ENCODE peak calls at places on chromosomes 3 and 15, in four cellular contexts. One of them, this sample, is unnamed.

GRCh38 chr15:63189955-63190691 is 717 bp downstream of the RAB8B start:
- DNase-seq in CD4-positive, alpha-beta memory T cell: no peak
- DNase-seq in heart left ventricle: no peak
- DNase-seq in brain microvascular endothelial cell: no peak
- DNase-seq in this sample: no peak

GRCh38 chr15:52071570-52071969 is 41.0 kb downstream of the BCL2L10 start:
- DNase-seq in heart left ventricle: no peak
- DNase-seq in brain microvascular endothelial cell: no peak
- DNase-seq in CD4-positive, alpha-beta memory T cell: no peak
- DNase-seq in this sample: no peak

GRCh38 chr3:52455283-52456168 is at the start of gene NISCH:
- DNase-seq in heart left ventricle: peak; percentile 92
- DNase-seq in brain microvascular endothelial cell: peak; percentile 47
- DNase-seq in CD4-positive, alpha-beta memory T cell: peak; percentile 98
- DNase-seq in this sample: peak; percentile 74

GRCh38 chr3:42499478-42499871 is 3.0 kb upstream of the VIPR1 start:
- DNase-seq in brain microvascular endothelial cell: no peak
- DNase-seq in CD4-positive, alpha-beta memory T cell: no peak
- DNase-seq in heart left ventricle: no peak
- DNase-seq in this sample: no peak

GRCh38 chr3:4613366-4613765 is 120.2 kb downstream of the ITPR1 start:
- DNase-seq in CD4-positive, alpha-beta memory T cell: no peak
- DNase-seq in brain microvascular endothelial cell: no peak
- DNase-seq in heart left ventricle: no peak
- DNase-seq in this sample: no peak

GRCh38 chr3:97613139-97613538 is 151.4 kb upstream of the ARL6 start:
- DNase-seq in CD4-positive, alpha-beta memory T cell: no peak
- DNase-seq in heart left ventricle: no peak
- DNase-seq in brain microvascular endothelial cell: no peak
- DNase-seq in this sample: no peak

GRCh38 chr15:67831363-67831762 is 6.1 kb downstream of the SKOR1 start:
- DNase-seq in CD4-positive, alpha-beta memory T cell: no peak
- DNase-seq in brain microvascular endothelial cell: no peak
- DNase-seq in heart left ventricle: no peak
- DNase-seq in this sample: no peak

GRCh38 chr3:197547618-197548017 is 8.2 kb downstream of the BDH1 start:
- DNase-seq in brain microvascular endothelial cell: no peak
- DNase-seq in CD4-positive, alpha-beta memory T cell: no peak
- DNase-seq in heart left ventricle: no peak
- DNase-seq in this sample: no peak

GRCh38 chr15:38769492-38769891 is 204.9 kb upstream of the RASGRP1 start:
- DNase-seq in heart left ventricle: no peak
- DNase-seq in CD4-positive, alpha-beta memory T cell: no peak
- DNase-seq in brain microvascular endothelial cell: no peak
- DNase-seq in this sample: no peak

GRCh38 chr15:37793851-37794250 is 140.6 kb upstream of the TMCO5A start:
- DNase-seq in CD4-positive, alpha-beta memory T cell: no peak
- DNase-seq in brain microvascular endothelial cell: no peak
- DNase-seq in heart left ventricle: no peak
- DNase-seq in this sample: peak; percentile 12

GRCh38 chr3:43855674-43856299 is 165.0 kb downstream of the ABHD5 start:
- DNase-seq in heart left ventricle: peak; percentile 52
- DNase-seq in brain microvascular endothelial cell: peak; percentile 48
- DNase-seq in CD4-positive, alpha-beta memory T cell: peak; percentile 14
- DNase-seq in this sample: peak; percentile 72

GRCh38 chr3:188546835-188547670 is 393.1 kb downstream of the LPP start:
- DNase-seq in heart left ventricle: no peak
- DNase-seq in brain microvascular endothelial cell: peak; percentile 37
- DNase-seq in CD4-positive, alpha-beta memory T cell: no peak
- DNase-seq in this sample: peak; percentile 19

GRCh38 chr3:157176108-157176507 is 16.2 kb upstream of the CCNL1 start:
- DNase-seq in heart left ventricle: no peak
- DNase-seq in brain microvascular endothelial cell: no peak
- DNase-seq in CD4-positive, alpha-beta memory T cell: no peak
- DNase-seq in this sample: no peak

GRCh38 chr15:31102374-31103342 is 1.1 kb upstream of the TRPM1 start:
- DNase-seq in CD4-positive, alpha-beta memory T cell: no peak
- DNase-seq in brain microvascular endothelial cell: no peak
- DNase-seq in heart left ventricle: no peak
- DNase-seq in this sample: no peak

GRCh38 chr3:165658027-165658426 is 179.2 kb downstream of the BCHE start:
- DNase-seq in brain microvascular endothelial cell: no peak
- DNase-seq in CD4-positive, alpha-beta memory T cell: no peak
- DNase-seq in heart left ventricle: no peak
- DNase-seq in this sample: no peak

GRCh38 chr3:41199866-41200668 is 762 bp downstream of the CTNNB1 start:
- DNase-seq in brain microvascular endothelial cell: no peak
- DNase-seq in CD4-positive, alpha-beta memory T cell: no peak
- DNase-seq in heart left ventricle: no peak
- DNase-seq in this sample: no peak

GRCh38 chr3:46977811-46978195 is 1.3 kb upstream of the CCDC12 start:
- DNase-seq in brain microvascular endothelial cell: no peak
- DNase-seq in heart left ventricle: no peak
- DNase-seq in CD4-positive, alpha-beta memory T cell: no peak
- DNase-seq in this sample: no peak
- H3K27ac ChIP-seq in brain microvascular endothelial cell: no peak overlapping the region
- H3K27ac ChIP-seq in heart left ventricle: no peak overlapping the region
- H3K27ac ChIP-seq in CD4-positive, alpha-beta memory T cell: no peak overlapping the region
- H3K27ac ChIP-seq in this sample: no peak overlapping the region

GRCh38 chr3:37992271-37993066 is 1.9 kb downstream of the VILL start:
- DNase-seq in CD4-positive, alpha-beta memory T cell: no peak
- DNase-seq in brain microvascular endothelial cell: no peak
- DNase-seq in heart left ventricle: no peak
- DNase-seq in this sample: no peak
- H3K4me3 ChIP-seq in CD4-positive, alpha-beta memory T cell: no peak overlapping the region
- H3K4me3 ChIP-seq in brain microvascular endothelial cell: no peak overlapping the region
- H3K4me3 ChIP-seq in heart left ventricle: no peak overlapping the region
- H3K4me3 ChIP-seq in this sample: no peak overlapping the region

GRCh38 chr3:127707777-127708438 is 35.2 kb downstream of the ABTB1 start:
- DNase-seq in CD4-positive, alpha-beta memory T cell: no peak
- DNase-seq in heart left ventricle: peak; percentile 68
- DNase-seq in brain microvascular endothelial cell: no peak
- DNase-seq in this sample: no peak

GRCh38 chr3:127710473-127710941 is 37.8 kb downstream of the ABTB1 start:
- DNase-seq in CD4-positive, alpha-beta memory T cell: no peak
- DNase-seq in brain microvascular endothelial cell: no peak
- DNase-seq in heart left ventricle: peak; percentile 17
- DNase-seq in this sample: no peak

GRCh38 chr3:127708837-127709236 is 36.1 kb downstream of the ABTB1 start:
- DNase-seq in brain microvascular endothelial cell: no peak
- DNase-seq in heart left ventricle: no peak
- DNase-seq in CD4-positive, alpha-beta memory T cell: no peak
- DNase-seq in this sample: no peak

GRCh38 chr3:127711021-127711420 is 38.3 kb downstream of the ABTB1 start:
- DNase-seq in heart left ventricle: peak; percentile 7
- DNase-seq in CD4-positive, alpha-beta memory T cell: no peak
- DNase-seq in brain microvascular endothelial cell: no peak
- DNase-seq in this sample: no peak

GRCh38 chr3:127709320-127710060 is 36.7 kb downstream of the ABTB1 start:
- DNase-seq in CD4-positive, alpha-beta memory T cell: no peak
- DNase-seq in heart left ventricle: peak; percentile 10
- DNase-seq in brain microvascular endothelial cell: no peak
- DNase-seq in this sample: no peak
- H3K27ac ChIP-seq in CD4-positive, alpha-beta memory T cell: no peak overlapping the region
- H3K27ac ChIP-seq in heart left ventricle: peak overlapping the region; percentile 78
- H3K27ac ChIP-seq in brain microvascular endothelial cell: no peak overlapping the region
- H3K27ac ChIP-seq in this sample: no peak overlapping the region

DNA sequence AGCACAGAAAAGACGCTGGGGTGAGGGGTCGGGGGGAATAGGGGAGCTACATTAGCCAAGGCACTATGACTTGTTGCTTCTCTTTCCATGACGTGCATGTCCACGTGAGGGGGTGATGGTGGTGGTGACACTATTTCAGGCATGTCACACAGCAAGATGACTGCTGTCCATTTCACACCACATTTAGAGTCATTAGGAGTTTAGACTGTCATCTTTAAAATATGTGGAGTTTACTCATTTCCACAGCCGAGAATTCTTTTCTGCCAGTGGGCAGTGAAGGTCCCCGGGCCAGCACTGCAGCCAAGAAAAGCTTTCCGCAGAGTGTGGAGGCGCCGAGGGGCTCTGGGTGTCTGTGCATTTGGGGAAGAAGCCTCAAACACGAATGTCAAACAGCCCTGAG is 954 bp upstream of the DGKG start:
- DNase-seq in heart left ventricle: no peak
- DNase-seq in brain microvascular endothelial cell: no peak
- DNase-seq in CD4-positive, alpha-beta memory T cell: no peak
- DNase-seq in this sample: no peak
- H3K4me3 ChIP-seq in heart left ventricle: no peak overlapping the region
- H3K4me3 ChIP-seq in brain microvascular endothelial cell: no peak overlapping the region
- H3K4me3 ChIP-seq in CD4-positive, alpha-beta memory T cell: no peak overlapping the region
- H3K4me3 ChIP-seq in this sample: no peak overlapping the region

DNA sequence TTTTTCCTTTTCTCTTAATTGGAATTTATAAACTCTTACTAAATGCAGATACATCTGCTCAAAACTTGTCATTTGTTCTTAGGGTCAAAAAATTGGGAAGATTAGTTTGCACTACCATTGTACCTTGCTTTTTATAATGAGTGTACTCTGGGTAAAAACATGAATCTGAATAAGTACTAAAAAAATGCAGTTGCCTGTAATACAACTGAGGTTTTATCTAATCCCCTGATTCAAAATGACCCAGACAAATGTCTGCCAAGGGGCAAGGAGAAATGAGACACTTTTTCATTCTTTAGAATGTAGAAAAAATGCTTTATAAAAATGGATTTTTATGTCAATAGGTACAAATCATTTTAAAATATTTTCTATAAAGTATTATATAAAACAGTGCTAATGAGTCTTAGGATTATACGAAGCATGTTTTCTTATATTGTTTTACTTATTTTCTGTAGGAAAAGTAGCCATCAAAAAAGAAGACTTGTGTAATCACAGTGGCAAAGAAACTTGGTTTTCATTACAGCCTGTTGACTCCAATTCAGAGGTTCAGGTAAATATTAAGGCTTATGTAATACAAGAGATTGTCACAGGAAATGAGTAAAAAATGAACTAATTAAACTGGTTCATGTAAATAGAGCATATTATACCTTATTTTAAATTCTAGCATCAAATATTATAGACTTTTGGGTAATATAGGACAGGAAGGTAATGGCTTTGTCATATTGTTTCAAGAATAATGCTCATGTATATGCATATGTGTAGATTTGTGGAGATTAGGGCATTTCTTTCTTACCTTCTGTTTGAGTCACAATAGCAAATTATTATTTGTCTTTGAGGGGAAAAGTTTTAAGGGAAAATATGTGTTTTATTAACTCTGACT is 42.7 kb downstream of the RASA2 start:
- DNase-seq in heart left ventricle: no peak
- DNase-seq in brain microvascular endothelial cell: no peak
- DNase-seq in CD4-positive, alpha-beta memory T cell: peak; percentile 30
- DNase-seq in this sample: peak; percentile 15
- H3K27ac ChIP-seq in heart left ventricle: peak overlapping the region; percentile 60
- H3K27ac ChIP-seq in brain microvascular endothelial cell: no peak overlapping the region
- H3K27ac ChIP-seq in CD4-positive, alpha-beta memory T cell: peak overlapping the region; percentile 37
- H3K27ac ChIP-seq in this sample: peak overlapping the region; percentile 74

DNA sequence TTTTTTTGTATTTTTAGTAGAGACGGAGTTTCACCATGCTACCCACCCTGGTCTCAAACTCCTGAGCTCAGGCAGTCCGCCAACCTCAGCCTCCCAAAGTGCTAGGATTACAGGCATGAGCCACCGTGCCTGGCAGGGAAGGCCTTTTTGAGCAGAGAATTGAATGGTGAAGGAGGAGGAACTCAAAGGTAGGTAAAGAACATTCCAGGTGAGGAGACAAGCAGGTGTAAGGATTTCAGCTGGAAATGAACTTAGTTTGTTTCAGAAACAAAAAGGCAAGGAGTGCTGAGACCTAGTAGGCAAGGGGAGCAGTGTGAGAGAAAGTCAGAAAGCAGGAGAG is 2.5 kb downstream of the TICRR start:
- DNase-seq in brain microvascular endothelial cell: no peak
- DNase-seq in heart left ventricle: no peak
- DNase-seq in CD4-positive, alpha-beta memory T cell: no peak
- DNase-seq in this sample: no peak
- H3K4me3 ChIP-seq in brain microvascular endothelial cell: peak overlapping the region; percentile 40
- H3K4me3 ChIP-seq in heart left ventricle: no peak overlapping the region
- H3K4me3 ChIP-seq in CD4-positive, alpha-beta memory T cell: no peak overlapping the region
- H3K4me3 ChIP-seq in this sample: peak overlapping the region; percentile 82